ENCODE peak calls at places on chromosomes 7 and 10, in six cellular contexts. A is cardiac muscle cell; S is prostate gland; Q is activated CD8-positive, alpha-beta T cell treated with anti-CD3 and anti-CD28 coated beads for 36 hours; U is Karpas-422; J is RPMI7951. O is an unnamed sample.

GRCh38 chr10:83817797-83818196 is 321.5 kb upstream of the GHITM start:
- DNase-seq in J (no peak), S (no peak), Q (no peak), A (no peak), U (no peak), O (no peak)

GRCh38 chr10:112675560-112676083 is 228.6 kb downstream of the VTI1A start:
- DNase-seq in U (no peak), S (no peak), A (no peak), Q (no peak), J (no peak), O (no peak)

GRCh38 chr10:124329941-124330340 is 88.8 kb downstream of the OAT start:
- DNase-seq in S (no peak), U (no peak), J (no peak), A (no peak), Q (no peak), O (no peak)

GRCh38 chr7:46424934-46425333 is 503.9 kb upstream of the IGFBP3 start:
- DNase-seq in J (no peak), S (no peak), A (peak; percentile 39), U (no peak), Q (no peak), O (no peak)

GRCh38 chr10:90087197-90088007 is 386.0 kb downstream of the KIF20B start:
- DNase-seq in A (no peak), J (peak; percentile 92), Q (peak; percentile 66), S (no peak), U (no peak), O (no peak)

GRCh38 chr7:51315393-51316261 is 982 bp downstream of the COBL start:
- DNase-seq in U (no peak), Q (no peak), S (peak; percentile 33), A (peak; percentile 36), J (no peak), O (no peak)

GRCh38 chr10:69847883-69848282 is 46.2 kb downstream of the COL13A1 start:
- DNase-seq in Q (no peak), A (no peak), U (no peak), J (peak; percentile 69), S (no peak), O (no peak)

GRCh38 chr10:8498881-8499280 is 444.4 kb downstream of the GATA3 start:
- DNase-seq in S (no peak), J (peak; percentile 8), U (no peak), Q (peak; percentile 4), A (no peak), O (no peak)

GRCh38 chr10:71998840-71999194 is 34.6 kb downstream of the CHST3 start:
- DNase-seq in J (peak; percentile 91), A (no peak), Q (no peak), S (no peak), U (no peak), O (no peak)

GRCh38 chr7:73905360-73905759 is 44.4 kb downstream of the TMEM270 start:
- DNase-seq in J (no peak), S (no peak), Q (no peak), U (no peak), A (no peak), O (no peak)

GRCh38 chr7:107232568-107233090 is 63.8 kb downstream of the HBP1 start:
- DNase-seq in A (no peak), S (no peak), J (peak; percentile 72), U (no peak), Q (no peak), O (no peak)

GRCh38 chr7:92588561-92588960 is 1.6 kb downstream of the FAM133B start:
- DNase-seq in J (peak; percentile 50), U (no peak), A (no peak), S (no peak), Q (peak; percentile 42), O (no peak)

GRCh38 chr7:151809864-151810170 is 67.1 kb downstream of the PRKAG2 start:
- DNase-seq in U (no peak), A (no peak), Q (no peak), J (no peak), S (no peak), O (no peak)

GRCh38 chr10:77422491-77423338 is 214.9 kb downstream of the KCNMA1 start:
- DNase-seq in S (no peak), A (no peak), U (no peak), J (peak; percentile 17), Q (no peak), O (no peak)

GRCh38 chr10:25858076-25858475 is 76.0 kb upstream of the MYO3A start:
- DNase-seq in A (no peak), J (no peak), Q (no peak), U (no peak), S (no peak), O (no peak)

GRCh38 chr10:48257407-48257961 is 17.0 kb downstream of the FRMPD2 start:
- DNase-seq in Q (no peak), A (no peak), S (no peak), J (no peak), U (no peak), O (no peak)

GRCh38 chr10:122461367-122461728 is at the start of gene HTRA1:
- DNase-seq in J (peak; percentile 77), S (peak; percentile 64), Q (no peak), A (peak; percentile 91), U (no peak), O (peak; percentile 66)

GRCh38 chr7:146116452-146117219 is at the start of gene CNTNAP2:
- DNase-seq in A (peak; percentile 74), J (peak; percentile 10), U (no peak), S (peak; percentile 5), Q (no peak), O (no peak)